ENCODE peak calls at places on chromosomes 5 and 9, in ten cellular contexts. I is HFF-Myc, F is H9, E is breast epithelium, H is A549, V is AG09319, Y is OCI-LY7, C is psoas muscle, N is right atrium auricular region, D is esophagus muscularis mucosa. R is an unnamed sample.
A peak's percentile ranks its signal among the peaks of the same experiment; 100 is the strongest.

GRCh38 chr9:5485365-5486085 is 24.8 kb upstream of the PDCD1LG2 start:
- DNase-seq in I (no peak), F (no peak), E (no peak), H (no peak), V (no peak), Y (no peak), C (no peak), N (no peak), D (no peak), R (no peak)

GRCh38 chr9:122087406-122088200 is 5.5 kb downstream of the TTLL11 start:
- DNase-seq in I (no peak), F (no peak), E (no peak), H (no peak), V (peak; percentile 71), Y (no peak), C (no peak), N (peak; percentile 30), D (no peak), R (no peak)

GRCh38 chr5:163951069-163951468 is 445.6 kb downstream of the MAT2B start:
- DNase-seq in I (no peak), F (no peak), E (no peak), H (no peak), V (no peak), Y (no peak), C (no peak), N (no peak), D (no peak), R (no peak)

GRCh38 chr5:141945511-141946024 is 12.4 kb downstream of the PCDH12 start:
- DNase-seq in I (no peak), F (peak; percentile 63), E (no peak), H (no peak), V (no peak), Y (no peak), C (no peak), N (no peak), D (no peak), R (no peak)

GRCh38 chr9:131769361-131769760 is 29.5 kb upstream of the RAPGEF1 start:
- DNase-seq in I (no peak), F (no peak), E (no peak), H (no peak), V (no peak), Y (no peak), C (no peak), N (no peak), D (no peak), R (no peak)

GRCh38 chr9:124110307-124110915 is 98.8 kb downstream of the LHX2 start:
- DNase-seq in I (no peak), F (peak; percentile 73), E (no peak), H (peak; percentile 44), V (peak; percentile 24), Y (peak; percentile 54), C (peak; percentile 60), N (no peak), D (no peak), R (peak; percentile 80)

GRCh38 chr5:78320461-78320860 is 26.0 kb upstream of the AP3B1 start:
- DNase-seq in I (no peak), F (no peak), E (no peak), H (no peak), V (no peak), Y (peak; percentile 32), C (no peak), N (no peak), D (no peak), R (no peak)

GRCh38 chr5:74624501-74624900 is 16.0 kb downstream of the ENC1 start:
- DNase-seq in I (no peak), F (no peak), E (no peak), H (no peak), V (no peak), Y (no peak), C (no peak), N (no peak), D (no peak), R (no peak)

GRCh38 chr9:125593581-125593980 is 113.4 kb downstream of the MAPKAP1 start:
- DNase-seq in I (no peak), F (no peak), E (no peak), H (no peak), V (no peak), Y (no peak), C (no peak), N (no peak), D (no peak), R (no peak)

GRCh38 chr5:83914199-83914598 is 193.5 kb upstream of the HAPLN1 start:
- DNase-seq in I (no peak), F (no peak), E (no peak), H (no peak), V (no peak), Y (no peak), C (no peak), N (no peak), D (no peak), R (no peak)

GRCh38 chr5:107476783-107477182 is 194.0 kb downstream of the EFNA5 start:
- DNase-seq in I (no peak), F (no peak), E (no peak), H (no peak), V (no peak), Y (peak; percentile 71), C (no peak), N (no peak), D (no peak), R (peak; percentile 10)

GRCh38 chr9:123282343-123283047 is 14.1 kb upstream of the STRBP start:
- DNase-seq in I (no peak), F (no peak), E (no peak), H (peak; percentile 78), V (no peak), Y (no peak), C (no peak), N (no peak), D (no peak), R (no peak)

GRCh38 chr5:139711852-139712171 is 63.7 kb downstream of the CXXC5 start:
- DNase-seq in I (no peak), F (no peak), E (no peak), H (no peak), V (no peak), Y (no peak), C (peak; percentile 61), N (no peak), D (no peak), R (peak; percentile 39)
- TF ChIP-seq CTCF in I (no peak), F (no peak), E (no peak), H (no peak), V (no peak), Y (no peak), C (no peak), N (no peak), D (no peak), R (no peak)

GRCh38 chr5:96733771-96734498 is 71.8 kb downstream of the CAST start:
- DNase-seq in I (no peak), F (peak; percentile 43), E (peak; percentile 76), H (no peak), V (no peak), Y (no peak), C (no peak), N (no peak), D (no peak), R (no peak)

GRCh38 chr5:96726802-96727201 is 64.6 kb downstream of the CAST start:
- DNase-seq in I (no peak), F (no peak), E (no peak), H (no peak), V (no peak), Y (no peak), C (no peak), N (no peak), D (no peak), R (no peak)

GRCh38 chr5:96734871-96735325 is 72.7 kb downstream of the CAST start:
- DNase-seq in I (no peak), F (no peak), E (no peak), H (no peak), V (no peak), Y (peak; percentile 40), C (no peak), N (no peak), D (no peak), R (no peak)

GRCh38 chr5:96725257-96725656 is 63.1 kb downstream of the CAST start:
- DNase-seq in I (no peak), F (no peak), E (no peak), H (no peak), V (no peak), Y (no peak), C (no peak), N (no peak), D (no peak), R (no peak)

DNA sequence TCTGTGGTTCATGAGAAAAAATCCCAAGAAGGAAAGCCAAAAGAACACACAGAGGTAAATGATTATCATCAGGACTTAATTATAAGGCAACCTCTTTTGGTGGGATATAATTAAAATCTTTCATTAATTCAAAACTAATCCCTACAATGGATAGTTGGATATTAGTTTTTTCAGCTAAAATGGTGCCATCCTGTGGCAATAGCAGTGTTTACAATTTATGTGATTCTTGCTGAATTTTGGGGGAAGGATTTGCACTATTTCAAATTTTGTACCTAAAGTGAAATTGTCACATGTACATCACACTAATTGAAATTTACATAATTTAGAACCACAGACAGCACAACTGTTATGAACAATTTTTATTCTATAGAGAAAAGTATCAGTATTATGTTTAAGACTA is 67.0 kb downstream of the CAST start:
- DNase-seq in I (no peak), F (no peak), E (no peak), H (no peak), V (no peak), Y (no peak), C (no peak), N (no peak), D (no peak), R (no peak)
- TF ChIP-seq CTCF in I (no peak), F (peak; percentile 40), E (no peak), H (peak; percentile 49), V (peak; percentile 22), Y (peak; percentile 72), C (peak; percentile 12), N (no peak), D (peak; percentile 28), R (no peak)

DNA sequence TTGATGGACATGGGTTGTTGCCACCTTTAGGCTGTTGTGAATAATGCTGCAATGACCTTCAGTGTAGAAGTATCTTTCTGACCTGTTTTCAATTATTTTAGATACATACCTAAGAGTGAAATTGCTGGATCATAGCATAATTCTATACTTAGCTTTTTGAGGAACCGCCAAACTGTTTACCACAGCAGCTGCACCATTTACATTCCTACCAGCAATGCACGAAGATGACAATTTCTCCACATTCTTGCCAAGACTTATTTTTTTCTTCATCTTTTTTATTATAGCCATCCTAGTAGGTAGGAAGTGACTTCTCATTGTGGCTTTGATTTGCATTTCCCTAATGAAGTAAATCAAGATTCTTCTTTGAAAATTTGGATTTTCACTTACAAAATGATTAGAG is 36.5 kb upstream of the ASTN2 start:
- DNase-seq in I (no peak), F (no peak), E (no peak), H (no peak), V (no peak), Y (no peak), C (no peak), N (no peak), D (no peak), R (no peak)
- TF ChIP-seq CTCF in I (no peak), F (no peak), E (no peak), H (no peak), V (no peak), Y (no peak), C (no peak), N (no peak), D (no peak), R (no peak)

DNA sequence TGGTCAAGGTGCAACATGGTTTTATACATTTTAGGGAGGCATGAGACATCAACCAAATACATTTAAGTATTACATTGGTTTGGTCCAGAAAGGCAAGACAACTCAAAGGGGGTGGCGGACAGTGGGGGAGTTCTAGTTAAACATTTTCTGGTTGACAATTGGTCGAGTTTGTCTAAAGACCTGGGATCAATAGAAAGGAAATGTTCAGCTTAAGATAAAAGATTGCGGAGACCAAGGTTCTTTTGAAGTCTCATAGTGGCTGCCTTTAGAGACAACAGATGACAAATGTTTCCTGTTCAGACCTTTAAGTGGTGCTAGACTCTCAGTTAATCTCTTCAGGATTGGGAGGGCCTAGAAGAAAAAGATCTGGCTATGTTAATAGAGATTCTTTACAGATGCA is 47.7 kb upstream of the TTC39B start:
- DNase-seq in I (no peak), F (no peak), E (no peak), H (no peak), V (no peak), Y (peak; percentile 4), C (no peak), N (no peak), D (no peak), R (no peak)
- TF ChIP-seq CTCF in I (no peak), F (no peak), E (no peak), H (no peak), V (no peak), Y (no peak), C (no peak), N (no peak), D (no peak), R (no peak)